ENCODE peak calls at places on chromosomes 3 and 15, in ten cellular contexts. I is HCT116, C is heart right ventricle, S is kidney, F is breast epithelium, T is A549, X is IMR-90, H is upper lobe of right lung, K is lower lobe of right lung, L is heart left ventricle. B is an unnamed sample.

GRCh38 chr15:74170083-74170844 is 3.2 kb upstream of the ISLR start:
- DNase-seq in I (no peak), T (no peak), H (no peak), K (peak; percentile 24), C (no peak), F (no peak), L (no peak), S (peak; percentile 74), X (no peak), B (no peak)

GRCh38 chr3:196518999-196519737 is 4.0 kb upstream of the SMCO1 start:
- DNase-seq in H (no peak), I (peak; percentile 86), S (no peak), X (peak; percentile 73), F (no peak), K (peak; percentile 75), T (peak; percentile 80), C (peak; percentile 75), L (peak; percentile 70), B (no peak)

GRCh38 chr3:69671082-69671952 is 67.9 kb upstream of the MITF start:
- DNase-seq in X (peak; percentile 42), S (no peak), T (peak; percentile 42), L (peak; percentile 27), F (no peak), K (no peak), C (peak; percentile 51), I (peak; percentile 15), H (no peak), B (no peak)

GRCh38 chr3:5016218-5017161 is 37.3 kb downstream of the BHLHE40 start:
- DNase-seq in I (peak; percentile 72), H (no peak), S (no peak), X (peak; percentile 80), K (peak; percentile 60), F (no peak), L (no peak), C (peak; percentile 65), T (peak; percentile 95), B (no peak)

GRCh38 chr3:30689202-30689641 is 82.8 kb downstream of the TGFBR2 start:
- DNase-seq in T (peak; percentile 42), F (no peak), X (peak; percentile 40), H (no peak), S (peak; percentile 78), I (peak; percentile 79), C (no peak), K (no peak), L (peak; percentile 32), B (no peak)

GRCh38 chr3:60301142-60301541 is 950.1 kb downstream of the FHIT start:
- DNase-seq in C (no peak), T (no peak), H (no peak), L (no peak), K (no peak), F (no peak), X (peak; percentile 94), I (no peak), S (no peak), B (no peak)

GRCh38 chr15:38886315-38887163 is 321.9 kb upstream of the RASGRP1 start:
- DNase-seq in I (no peak), L (no peak), F (no peak), X (peak; percentile 93), T (peak; percentile 78), C (no peak), K (no peak), H (no peak), S (no peak), B (no peak)

GRCh38 chr3:140176526-140176925 is 241.5 kb downstream of the CLSTN2 start:
- DNase-seq in S (no peak), H (no peak), L (no peak), I (no peak), X (no peak), T (no peak), K (no peak), F (no peak), C (no peak), B (no peak)

GRCh38 chr3:112149136-112149535 is 16.1 kb upstream of the GCSAM start:
- DNase-seq in I (no peak), F (no peak), K (no peak), S (no peak), X (no peak), C (no peak), T (no peak), L (no peak), H (no peak), B (no peak)
- H3K4me3 ChIP-seq in I (no peak overlapping the region), F (no peak overlapping the region), K (no peak overlapping the region), S (no peak overlapping the region), X (no peak overlapping the region), C (no peak overlapping the region), T (no peak overlapping the region), L (no peak overlapping the region), H (no peak overlapping the region), B (no peak overlapping the region)

GRCh38 chr3:156539802-156540201 is 15.1 kb downstream of the SSR3 start:
- DNase-seq in T (no peak), L (no peak), K (no peak), F (no peak), S (no peak), H (no peak), X (no peak), C (no peak), I (no peak), B (no peak)
- H3K27ac ChIP-seq in T (no peak overlapping the region), L (no peak overlapping the region), K (no peak overlapping the region), F (no peak overlapping the region), S (no peak overlapping the region), H (no peak overlapping the region), X (no peak overlapping the region), C (no peak overlapping the region), I (no peak overlapping the region), B (no peak overlapping the region)

GRCh38 chr3:187519428-187519890 is 150.7 kb downstream of the SST start:
- DNase-seq in I (no peak), C (no peak), H (no peak), T (no peak), L (no peak), F (no peak), X (no peak), S (no peak), K (no peak), B (peak; percentile 70)

GRCh38 chr3:187522293-187522692 is 147.9 kb downstream of the SST start:
- DNase-seq in F (no peak), L (no peak), H (no peak), T (no peak), S (no peak), I (no peak), K (no peak), X (no peak), C (no peak), B (no peak)

GRCh38 chr3:187522890-187523289 is 147.3 kb downstream of the SST start:
- DNase-seq in H (no peak), C (no peak), T (no peak), I (no peak), X (no peak), F (no peak), K (no peak), L (no peak), S (no peak), B (no peak)

GRCh38 chr3:187520027-187520945 is 149.9 kb downstream of the SST start:
- DNase-seq in C (peak; percentile 70), T (no peak), X (no peak), F (no peak), I (no peak), S (no peak), H (no peak), L (peak; percentile 67), K (no peak), B (no peak)

DNA sequence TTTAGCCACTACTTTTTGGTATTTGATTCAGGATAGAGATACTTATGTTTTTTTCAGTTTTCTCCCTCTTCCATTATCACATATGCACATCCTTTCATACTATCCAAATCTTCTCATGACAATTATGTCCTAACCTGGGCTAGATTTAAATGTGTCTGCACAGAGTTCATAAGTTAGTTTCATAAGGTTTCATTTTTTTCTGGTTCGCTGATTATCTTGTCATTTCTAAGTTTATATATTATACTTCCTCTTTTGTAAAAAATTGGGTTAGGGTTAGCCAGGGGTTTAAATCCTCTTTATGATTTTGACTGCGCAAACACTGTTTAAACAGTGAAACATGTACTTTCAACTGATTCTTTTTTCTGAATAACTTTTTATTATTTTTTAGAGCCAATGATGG is 148.6 kb downstream of the SST start:
- DNase-seq in I (no peak), K (no peak), F (no peak), L (no peak), T (no peak), H (no peak), C (no peak), X (no peak), S (no peak), B (no peak)
- H3K4me1 ChIP-seq in I (no peaks in the 10 kb centered on the region), K (no peaks in the 10 kb centered on the region), F (no peaks in the 10 kb centered on the region), L (no peaks in the 10 kb centered on the region), T (no peaks in the 10 kb centered on the region), H (no peaks in the 10 kb centered on the region), C (no peaks in the 10 kb centered on the region), X (no peaks in the 10 kb centered on the region), S (no peaks in the 10 kb centered on the region), B (peaks cover 1% of the 10 kb centered on the region)

GRCh38 chr3:102142379-102143058 is 292.3 kb upstream of the ZPLD1 start:
- DNase-seq in I (no peak), F (no peak), C (peak; percentile 10), T (no peak), H (no peak), S (no peak), K (no peak), L (no peak), X (no peak), B (no peak)
- H3K4me3 ChIP-seq in I (no peak overlapping the region), F (no peak overlapping the region), C (no peak overlapping the region), T (no peak overlapping the region), H (no peak overlapping the region), S (no peak overlapping the region), K (no peak overlapping the region), L (no peak overlapping the region), X (no peak overlapping the region), B (no peak overlapping the region)

DNA sequence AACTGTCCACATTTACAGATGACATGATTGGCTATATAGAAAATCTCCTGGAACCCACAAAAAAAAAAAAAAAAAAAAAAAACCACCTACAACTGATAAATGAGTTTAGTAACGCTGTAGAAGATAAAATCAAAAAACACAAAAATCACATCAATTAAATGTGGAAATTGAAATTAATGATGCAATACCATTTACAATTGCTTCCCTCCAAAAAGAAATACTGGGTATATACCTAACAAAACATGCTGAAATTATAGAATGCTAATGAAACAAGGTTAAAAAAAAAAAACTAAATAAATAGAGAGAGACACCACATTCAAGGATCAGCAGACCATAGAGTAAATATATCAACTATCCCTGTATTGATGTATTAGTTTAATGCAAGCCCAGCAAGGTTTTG is 215.7 kb downstream of the ULK4 start:
- DNase-seq in F (no peak), T (no peak), C (no peak), L (no peak), K (no peak), S (no peak), I (no peak), H (no peak), X (no peak), B (no peak)
- H3K27ac ChIP-seq in F (no peak overlapping the region), T (no peak overlapping the region), C (no peak overlapping the region), L (no peak overlapping the region), K (no peak overlapping the region), S (no peak overlapping the region), I (no peak overlapping the region), H (no peak overlapping the region), X (no peak overlapping the region), B (no peak overlapping the region)

DNA sequence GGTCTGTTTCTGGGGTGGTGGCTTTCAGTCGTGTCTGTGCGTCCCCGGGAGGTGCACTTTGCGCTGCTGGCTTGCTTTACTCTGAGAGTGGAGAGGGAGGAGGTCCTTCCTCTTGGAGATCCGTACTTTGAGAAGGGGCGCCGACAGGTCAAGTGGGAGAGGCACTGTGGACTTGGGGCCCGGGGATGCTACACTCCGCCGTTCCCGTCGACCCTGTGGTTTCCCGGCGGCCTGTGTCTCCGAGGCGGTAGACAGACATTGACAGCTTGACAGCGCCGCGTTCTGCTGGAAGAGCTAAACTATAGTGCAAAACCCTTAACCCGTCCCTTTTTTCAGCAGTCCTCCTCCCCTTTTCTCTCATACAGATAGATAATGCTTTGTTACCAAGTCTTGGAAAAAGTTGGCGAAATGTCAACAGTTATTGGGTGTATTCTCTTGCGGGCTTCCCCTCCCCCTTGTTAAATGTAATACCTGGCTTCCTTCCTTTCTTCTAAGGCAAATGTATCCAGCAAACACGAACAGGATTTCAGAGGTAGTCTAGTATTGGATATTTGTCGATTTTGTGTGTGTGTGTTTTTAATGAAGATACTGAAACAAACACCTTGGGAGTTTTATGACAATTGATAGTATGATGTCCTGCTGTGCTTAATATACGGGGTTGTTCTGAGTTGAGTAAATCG is 6.6 kb downstream of the TPM1 start:
- DNase-seq in H (peak; percentile 72), X (peak; percentile 66), K (peak; percentile 70), S (peak; percentile 89), C (peak; percentile 53), I (no peak), T (peak; percentile 85), F (no peak), L (peak; percentile 63), B (no peak)
- H3K4me1 ChIP-seq in H (peaks cover 56% of the 10 kb centered on the region), X (peaks cover 27% of the 10 kb centered on the region), K (peaks cover 67% of the 10 kb centered on the region), S (peaks cover 39% of the 10 kb centered on the region), C (peaks cover 25% of the 10 kb centered on the region), I (peaks cover 40% of the 10 kb centered on the region), T (peaks cover 75% of the 10 kb centered on the region), F (peaks cover 2% of the 10 kb centered on the region), L (peaks cover 37% of the 10 kb centered on the region), B (peaks cover 4% of the 10 kb centered on the region)